ENCODE peak calls at places on chromosome 2, in four cellular contexts. B is GM12865, F is NCI-H774, N is C1 segment of cervical spinal cord. X is an unnamed sample.

GRCh38 chr2:191677091-191677645 is 768 bp upstream of the NABP1 start:
- DNase-seq in N (no peak), B (peak), F (peak), X (no peak)

GRCh38 chr2:8148260-8148880 is 533.5 kb upstream of the ID2 start:
- DNase-seq in F (no peak), N (no peak), B (no peak), X (no peak)

GRCh38 chr2:183117226-183117625 is 7.0 kb upstream of the NUP35 start:
- DNase-seq in N (no peak), B (no peak), F (no peak), X (no peak)

GRCh38 chr2:66929632-66930385 is 467.3 kb upstream of the ETAA1 start:
- DNase-seq in N (no peak), F (no peak), B (no peak), X (no peak)

GRCh38 chr2:236289766-236290462 is 25.7 kb upstream of the ASB18 start:
- DNase-seq in N (no peak), B (no peak), F (no peak), X (no peak)

GRCh38 chr2:233793465-233794127 is 15.5 kb downstream of the MROH2A start:
- DNase-seq in F (no peak), N (no peak), B (no peak), X (no peak)

GRCh38 chr2:236160366-236161081 is 7.7 kb downstream of the GBX2 start:
- DNase-seq in B (no peak), N (no peak), F (no peak), X (no peak)

GRCh38 chr2:31812051-31812798 is 198.6 kb downstream of the MEMO1 start:
- DNase-seq in B (peak), F (no peak), N (no peak), X (no peak)

GRCh38 chr2:26584656-26585055 is 56.5 kb downstream of the CIB4 start:
- DNase-seq in F (no peak), B (no peak), N (no peak), X (no peak)

GRCh38 chr2:28668106-28668814 is 83.4 kb upstream of the PPP1CB start:
- DNase-seq in N (no peak), F (no peak), B (no peak), X (no peak)

GRCh38 chr2:128381001-128381938 is 62.6 kb upstream of the HS6ST1 start:
- DNase-seq in B (no peak), F (peak), N (no peak), X (no peak)

GRCh38 chr2:134911386-134911785 is 7.2 kb upstream of the CCNT2 start:
- DNase-seq in N (no peak), B (no peak), F (no peak), X (no peak)

GRCh38 chr2:200077838-200078237 is 122.5 kb downstream of the MAIP1 start:
- DNase-seq in N (no peak), F (no peak), B (no peak), X (no peak)

GRCh38 chr2:127107622-127107999 is 657 bp upstream of the BIN1 start:
- DNase-seq in F (no peak), N (no peak), B (no peak), X (no peak)

GRCh38 chr2:139217641-139218040 is 437.5 kb upstream of the NXPH2 start:
- DNase-seq in B (no peak), N (no peak), F (no peak), X (no peak)

GRCh38 chr2:84959494-84960156 is 11.3 kb upstream of the KCMF1 start:
- DNase-seq in N (no peak), F (no peak), B (no peak), X (peak)

GRCh38 chr2:73091164-73091563 is 19.7 kb upstream of the SFXN5 start:
- DNase-seq in N (no peak), B (no peak), F (no peak), X (no peak)